ENCODE peak calls at places on chromosomes 1 and 21, in seven cellular contexts. W, G, D, O, E, K and M are unnamed samples.
A peak's percentile ranks its signal among the peaks of the same experiment; 100 is the strongest.

GRCh38 chr1:12127206-12127810 is 39.5 kb upstream of the TNFRSF1B start:
- DNase-seq in W (no peak), G (no peak), D (no peak), O (no peak), E (no peak), K (no peak), M (no peak)

GRCh38 chr1:201888282-201889033 is at the start of gene SHISA4:
- DNase-seq in W (peak; percentile 89), G (peak; percentile 29), D (no peak), O (peak; percentile 94), E (peak; percentile 54), K (peak; percentile 86), M (no peak)

GRCh38 chr1:159921700-159922498 is 3.4 kb downstream of the TAGLN2 start:
- DNase-seq in W (no peak), G (peak; percentile 34), D (no peak), O (peak; percentile 69), E (no peak), K (no peak), M (peak; percentile 76)

GRCh38 chr21:19076031-19076430 is 672.4 kb upstream of the TMPRSS15 start:
- DNase-seq in W (no peak), G (no peak), D (no peak), O (no peak), E (no peak), K (no peak), M (no peak)

GRCh38 chr1:23963617-23964234 is 4.1 kb downstream of the PNRC2 start:
- DNase-seq in W (no peak), G (no peak), D (no peak), O (no peak), E (no peak), K (no peak), M (peak; percentile 21)

GRCh38 chr1:162136760-162137537 is 67.5 kb downstream of the NOS1AP start:
- DNase-seq in W (no peak), G (peak; percentile 85), D (no peak), O (no peak), E (no peak), K (peak; percentile 68), M (no peak)

GRCh38 chr21:44199448-44199847 is 41.3 kb downstream of the ICOSLG start:
- DNase-seq in W (no peak), G (no peak), D (no peak), O (no peak), E (no peak), K (no peak), M (no peak)

GRCh38 chr1:2233997-2234761 is 6.1 kb downstream of the SKI start:
- DNase-seq in W (peak; percentile 89), G (peak; percentile 87), D (no peak), O (peak; percentile 94), E (no peak), K (no peak), M (peak; percentile 71)

GRCh38 chr1:82226198-82226505 is 425.4 kb downstream of the ADGRL2 start:
- DNase-seq in W (no peak), G (no peak), D (no peak), O (no peak), E (no peak), K (no peak), M (no peak)

GRCh38 chr1:31412732-31413404 is at the start of gene SERINC2:
- DNase-seq in W (peak; percentile 52), G (no peak), D (no peak), O (no peak), E (peak; percentile 49), K (peak; percentile 28), M (no peak)

GRCh38 chr21:25735895-25736597 is 1.3 kb downstream of the GABPA start:
- DNase-seq in W (no peak), G (peak; percentile 42), D (no peak), O (no peak), E (peak; percentile 63), K (no peak), M (peak; percentile 26)

GRCh38 chr1:201539561-201540404 is 856 bp downstream of the NAV1 start:
- DNase-seq in W (peak; percentile 49), G (peak; percentile 84), D (no peak), O (peak; percentile 63), E (peak; percentile 37), K (no peak), M (no peak)

GRCh38 chr1:205709059-205709398 is 28.7 kb upstream of the SLC45A3 start:
- DNase-seq in W (no peak), G (peak; percentile 87), D (no peak), O (no peak), E (no peak), K (no peak), M (no peak)

GRCh38 chr1:160834945-160835565 is 27.6 kb downstream of the CD244 start:
- DNase-seq in W (peak; percentile 36), G (peak; percentile 31), D (peak; percentile 58), O (no peak), E (peak; percentile 79), K (peak; percentile 41), M (peak; percentile 75)

GRCh38 chr1:226657788-226658537 is 81.1 kb downstream of the ITPKB start:
- DNase-seq in W (peak; percentile 63), G (no peak), D (no peak), O (peak; percentile 30), E (no peak), K (no peak), M (no peak)

GRCh38 chr1:175580351-175580750 is 163.0 kb downstream of the TNR start:
- DNase-seq in W (no peak), G (no peak), D (no peak), O (no peak), E (no peak), K (no peak), M (no peak)

GRCh38 chr1:182392045-182393028 is 747 bp upstream of the GLUL start:
- DNase-seq in W (peak; percentile 57), G (peak; percentile 9), D (no peak), O (peak; percentile 78), E (no peak), K (no peak), M (peak; percentile 48)

GRCh38 chr21:43740497-43741156 is 21.7 kb downstream of the PDXK start:
- DNase-seq in W (peak; percentile 74), G (no peak), D (no peak), O (no peak), E (peak; percentile 87), K (peak; percentile 66), M (no peak)

GRCh38 chr1:221439734-221440436 is 302.0 kb downstream of the DUSP10 start:
- DNase-seq in W (peak; percentile 25), G (peak; percentile 98), D (no peak), O (no peak), E (no peak), K (peak; percentile 44), M (peak; percentile 43)

GRCh38 chr1:202245391-202245790 is 51.8 kb downstream of the LGR6 start:
- DNase-seq in W (no peak), G (no peak), D (no peak), O (no peak), E (no peak), K (no peak), M (no peak)

GRCh38 chr1:192980856-192981255 is 78.3 kb downstream of the UCHL5 start:
- DNase-seq in W (no peak), G (peak; percentile 35), D (no peak), O (no peak), E (no peak), K (no peak), M (no peak)

DNA sequence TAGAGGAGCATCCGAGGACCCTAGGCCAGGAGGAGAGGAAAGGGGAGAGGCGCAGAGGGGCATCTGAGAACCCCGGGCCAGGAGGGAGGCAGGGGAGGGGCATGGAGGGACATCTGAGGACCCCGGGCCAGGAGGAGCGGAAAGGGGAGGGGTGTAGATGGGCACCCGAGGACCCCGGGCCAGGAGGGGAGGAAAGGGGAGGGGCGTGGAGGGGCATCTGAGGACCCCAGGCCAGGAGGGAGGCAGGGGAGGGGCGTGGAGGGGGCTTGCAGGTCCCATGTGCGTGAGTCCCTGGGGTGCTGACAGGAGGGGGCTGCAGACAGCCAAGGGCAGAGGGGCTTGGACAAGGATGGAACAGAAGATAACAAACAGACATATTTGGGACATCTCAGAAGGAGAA is 190.0 kb upstream of the ARHGEF16 start:
- DNase-seq in W (no peak), G (no peak), D (no peak), O (no peak), E (no peak), K (no peak), M (no peak)
- TF ChIP-seq CTCF in W (no peak), G (no peak), D (no peak), O (no peak), E (no peak), K (no peak), M (no peak)

GRCh38 chr1:210234254-210234747 is 1.7 kb downstream of the SERTAD4 start:
- DNase-seq in W (no peak), G (no peak), D (peak; percentile 34), O (no peak), E (no peak), K (no peak), M (no peak)

GRCh38 chr1:210233216-210233494 is 559 bp downstream of the SERTAD4 start:
- DNase-seq in W (no peak), G (no peak), D (no peak), O (peak; percentile 31), E (peak; percentile 41), K (no peak), M (no peak)

GRCh38 chr1:210231846-210232523 is 611 bp upstream of the SERTAD4 start:
- DNase-seq in W (no peak), G (no peak), D (no peak), O (peak; percentile 59), E (peak; percentile 20), K (no peak), M (no peak)

GRCh38 chr1:210233495-210234253 is 1.1 kb downstream of the SERTAD4 start:
- DNase-seq in W (peak; percentile 24), G (peak; percentile 52), D (no peak), O (peak; percentile 52), E (peak; percentile 53), K (peak; percentile 33), M (no peak)

GRCh38 chr1:210232524-210233215 is at the start of gene SERTAD4:
- DNase-seq in W (peak; percentile 26), G (no peak), D (no peak), O (peak; percentile 48), E (peak; percentile 63), K (peak; percentile 40), M (no peak)
- H3K4me3 ChIP-seq in W (no peak within 1 kb of the TSS), G (peak within 1 kb of the TSS; percentile 60), D (no peak within 1 kb of the TSS), O (peak within 1 kb of the TSS; percentile 63), E (peak within 1 kb of the TSS; percentile 54), K (peak within 1 kb of the TSS; percentile 59), M (no peak within 1 kb of the TSS)

DNA sequence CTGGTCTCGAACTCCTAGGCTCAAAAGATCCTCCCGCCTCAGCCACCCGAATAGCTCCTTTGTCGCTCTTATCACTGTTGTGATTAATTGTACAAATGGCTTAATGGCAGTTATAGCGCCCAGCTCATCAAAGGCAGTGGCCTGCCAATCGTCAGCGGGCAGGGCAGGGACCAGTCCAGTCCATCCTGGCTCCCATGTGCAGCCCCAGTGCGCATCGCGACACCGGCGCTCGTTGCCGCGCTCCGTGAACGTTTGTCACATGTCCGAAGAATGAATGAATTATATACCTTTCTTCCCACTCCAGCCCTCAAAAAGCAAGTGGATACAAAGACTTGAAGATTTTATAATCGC is 18.4 kb downstream of the MTX1 start:
- DNase-seq in W (peak; percentile 42), G (peak; percentile 38), D (no peak), O (no peak), E (peak; percentile 75), K (peak; percentile 52), M (peak; percentile 72)
- TF ChIP-seq CTCF in W (no peak), G (no peak), D (no peak), O (no peak), E (no peak), K (no peak), M (no peak)

GRCh38 chr1:6170116-6170741 is 9.9 kb downstream of the CHD5 start:
- DNase-seq in W (no peak), G (no peak), D (no peak), O (no peak), E (no peak), K (no peak), M (no peak)
- H3K4me3 ChIP-seq in W (no peak overlapping the region), G (no peak overlapping the region), D (no peak overlapping the region), O (no peak overlapping the region), E (no peak overlapping the region), K (no peak overlapping the region), M (no peak overlapping the region)